ENCODE peak calls at places on chromosomes 3 and 15, in four cellular contexts. R is H9, B is mesendoderm, U is H1. P is an unnamed sample.

GRCh38 chr3:94561094-94561493 is 498.2 kb downstream of the NSUN3 start:
- DNase-seq in R (no peak), B (no peak), U (no peak), P (no peak)

GRCh38 chr3:145182196-145182911 is 978.6 kb downstream of the PLOD2 start:
- DNase-seq in R (no peak), B (no peak), U (no peak), P (no peak)

GRCh38 chr3:11803977-11804903 is 42.4 kb downstream of the TAMM41 start:
- DNase-seq in R (peak), B (peak), U (no peak), P (peak)

GRCh38 chr3:128041378-128041777 is 10.9 kb upstream of the SEC61A1 start:
- DNase-seq in R (no peak), B (no peak), U (peak), P (no peak)

GRCh38 chr3:46853441-46854410 is 9.5 kb downstream of the MYL3 start:
- DNase-seq in R (no peak), B (no peak), U (no peak), P (no peak)

GRCh38 chr3:159626598-159626997 is 362.0 kb upstream of the IL12A start:
- DNase-seq in R (no peak), B (no peak), U (no peak), P (no peak)

GRCh38 chr3:125168711-125169410 is 43.7 kb downstream of the SLC12A8 start:
- DNase-seq in R (no peak), B (peak), U (no peak), P (peak)

GRCh38 chr15:68279779-68280745 is 2.5 kb downstream of the FEM1B start:
- DNase-seq in R (no peak), B (peak), U (no peak), P (no peak)

GRCh38 chr3:178948546-178948945 is 123.1 kb downstream of the ZMAT3 start:
- DNase-seq in R (no peak), B (no peak), U (no peak), P (no peak)

GRCh38 chr3:60579734-60580133 is 671.5 kb downstream of the FHIT start:
- DNase-seq in R (no peak), B (peak), U (no peak), P (peak)

GRCh38 chr3:3499012-3499411 is 300.2 kb upstream of the LRRN1 start:
- DNase-seq in R (no peak), B (no peak), U (no peak), P (no peak)
- H4K5ac ChIP-seq in R (no peak), B (no peak), U (no peak), P (no peak)

GRCh38 chr3:50230106-50230832 is 5.7 kb upstream of the GNAI2 start:
- DNase-seq in R (no peak), B (no peak), U (no peak), P (no peak)
- H3K27ac ChIP-seq in R (no peak), B (no peak), U (no peak), P (no peak)

DNA sequence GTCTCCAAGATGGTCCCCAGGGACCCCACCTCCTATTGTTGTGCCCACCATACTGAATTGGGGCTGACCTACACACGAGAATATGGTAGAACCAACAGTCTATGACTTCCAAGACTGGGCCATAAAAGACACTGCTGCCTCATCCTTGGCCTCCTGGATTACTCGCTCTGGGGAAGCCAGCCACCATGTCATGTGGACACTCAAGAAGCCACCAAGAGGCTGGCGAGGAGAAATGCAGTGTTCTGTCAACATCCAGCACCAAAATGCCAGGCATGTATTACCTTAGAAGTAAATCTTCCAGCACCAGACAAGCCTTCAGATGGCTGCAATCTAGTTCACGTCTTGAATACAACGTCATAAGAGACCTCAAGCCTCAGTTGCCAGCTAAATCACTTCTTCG is 17.1 kb upstream of the TPM1 start:
- DNase-seq in R (no peak), B (peak), U (no peak), P (no peak)
- H4K5ac ChIP-seq in R (no peak), B (no peak), U (no peak), P (no peak)

DNA sequence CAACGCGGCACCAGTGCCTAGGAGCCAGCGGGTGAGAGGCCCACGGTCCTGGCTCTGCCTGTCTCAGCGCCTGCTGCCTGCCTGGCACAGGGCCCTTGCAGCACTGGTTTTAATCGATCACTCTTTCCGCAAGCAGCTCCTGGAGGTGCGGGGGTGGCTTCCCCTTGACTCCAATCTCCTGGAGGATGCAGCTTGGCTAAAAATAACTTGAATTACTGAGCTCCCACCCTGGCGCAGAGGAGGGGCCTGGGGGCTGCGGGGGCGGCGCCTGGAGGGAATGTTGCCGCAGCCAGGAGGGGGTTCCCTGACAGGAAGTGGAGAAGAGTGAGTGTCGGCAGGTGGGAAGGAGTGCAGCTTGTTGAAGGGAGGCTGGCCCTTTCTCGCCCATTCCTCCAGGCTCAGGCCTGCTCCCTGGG is 9.9 kb upstream of the RPL29 start:
- DNase-seq in R (peak), B (peak), U (peak), P (peak)
- H3K27ac ChIP-seq in R (no peak), B (no peak), U (no peak), P (no peak)

GRCh38 chr3:44125882-44126281 is 115.8 kb upstream of the TOPAZ1 start:
- DNase-seq in R (no peak), B (peak), U (no peak), P (no peak)

GRCh38 chr3:44117239-44117638 is 124.4 kb upstream of the TOPAZ1 start:
- DNase-seq in R (peak), B (peak), U (no peak), P (no peak)

GRCh38 chr3:44117736-44118135 is 124.0 kb upstream of the TOPAZ1 start:
- DNase-seq in R (no peak), B (peak), U (no peak), P (no peak)

GRCh38 chr3:44125241-44125640 is 116.4 kb upstream of the TOPAZ1 start:
- DNase-seq in R (no peak), B (no peak), U (no peak), P (no peak)

DNA sequence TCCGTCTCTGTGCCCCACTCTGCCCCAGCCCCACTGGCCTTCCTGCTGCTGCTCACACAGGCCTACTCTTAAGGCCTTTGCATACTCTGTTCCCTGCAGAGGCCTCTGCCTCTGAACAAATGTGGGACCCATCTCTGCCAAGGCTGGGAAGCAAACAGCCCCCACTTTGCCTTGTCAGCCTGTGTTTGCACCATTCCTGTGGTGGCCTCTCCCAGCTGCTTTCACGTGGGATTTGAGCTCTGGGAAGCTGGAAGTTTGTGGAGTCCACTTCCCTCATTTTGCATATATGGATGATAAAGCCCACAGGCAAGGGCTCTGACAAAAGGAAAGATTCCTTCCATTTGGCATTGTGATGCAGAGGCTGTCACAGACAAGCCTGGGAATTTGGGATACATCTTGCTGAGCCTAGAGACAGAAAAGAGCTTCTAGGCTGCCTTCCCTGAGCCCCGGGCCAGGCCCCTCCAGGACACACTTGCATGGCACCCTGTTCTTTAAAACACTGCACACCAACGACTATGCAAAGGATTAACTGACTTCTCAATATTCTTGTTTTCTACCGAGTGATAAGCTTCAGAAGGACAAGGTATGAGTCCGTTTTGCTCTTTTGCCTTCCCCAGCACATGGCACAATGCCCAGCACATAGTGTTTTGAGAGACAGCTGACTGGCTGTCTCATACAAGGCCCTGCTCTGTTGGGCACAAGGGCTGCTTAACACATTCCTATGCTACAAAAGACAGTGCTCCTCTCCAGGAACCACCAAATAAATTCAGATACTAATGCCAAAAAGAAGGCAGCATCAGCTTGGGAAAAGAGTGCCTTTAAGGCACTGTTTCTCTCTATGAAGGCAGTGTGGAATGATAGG is 120.7 kb upstream of the TOPAZ1 start:
- DNase-seq in R (peak), B (no peak), U (no peak), P (no peak)
- H4K5ac ChIP-seq in R (no peak), B (no peak), U (no peak), P (no peak)

GRCh38 chr15:92123848-92124631 is 269.6 kb upstream of the ST8SIA2 start:
- DNase-seq in R (peak), B (peak), U (no peak), P (no peak)
- H3K27ac ChIP-seq in R (no peak), B (peak), U (no peak), P (no peak)

GRCh38 chr3:33077976-33078375 is 19.0 kb downstream of the GLB1 start:
- DNase-seq in R (no peak), B (no peak), U (no peak), P (no peak)

GRCh38 chr3:33076952-33077351 is 20.0 kb downstream of the GLB1 start:
- DNase-seq in R (no peak), B (no peak), U (no peak), P (no peak)

GRCh38 chr3:33075996-33076395 is 20.9 kb downstream of the GLB1 start:
- DNase-seq in R (no peak), B (peak), U (no peak), P (no peak)

GRCh38 chr3:33083958-33084357 is 13.0 kb downstream of the GLB1 start:
- DNase-seq in R (no peak), B (no peak), U (no peak), P (no peak)

GRCh38 chr3:33081812-33082211 is 15.1 kb downstream of the GLB1 start:
- DNase-seq in R (no peak), B (no peak), U (no peak), P (no peak)
- H4K5ac ChIP-seq in R (no peak), B (no peak), U (no peak), P (no peak)